ENCODE peak calls at places on chromosomes 12 and 14, in ten cellular contexts. U is NCI-H1105 treated with DMSO at 0.1 percent for 48 hours, J is DMS153, W is small intestine, S is germinal center, V is thoracic aorta, P is lung microvascular endothelial cell, N is ELR, A is GM23338, C is H54. G is an unnamed sample.

GRCh38 chr14:64938972-64939816 is 3.4 kb downstream of the GPX2 start:
- DNase-seq in U (peak), J (peak), W (no peak), S (no peak), V (no peak), P (no peak), N (no peak), A (no peak), C (no peak), G (no peak)

GRCh38 chr12:99605-100004 is 33.0 kb downstream of the IQSEC3 start:
- DNase-seq in U (no peak), J (no peak), W (no peak), S (no peak), V (no peak), P (no peak), N (no peak), A (peak), C (no peak), G (peak)

GRCh38 chr12:106160915-106161314 is 22.2 kb upstream of the NUAK1 start:
- DNase-seq in U (no peak), J (no peak), W (no peak), S (no peak), V (no peak), P (no peak), N (no peak), A (no peak), C (no peak), G (no peak)

GRCh38 chr14:104085889-104086201 is 345 bp downstream of the ASPG start:
- DNase-seq in U (no peak), J (no peak), W (no peak), S (no peak), V (no peak), P (no peak), N (no peak), A (peak), C (no peak), G (no peak)

GRCh38 chr14:88191605-88192004 is 131.5 kb downstream of the KCNK10 start:
- DNase-seq in U (no peak), J (no peak), W (no peak), S (no peak), V (no peak), P (no peak), N (no peak), A (peak), C (no peak), G (no peak)

GRCh38 chr12:108854453-108855283 is 2.7 kb downstream of the SSH1 start:
- DNase-seq in U (no peak), J (no peak), W (no peak), S (no peak), V (peak), P (peak), N (peak), A (no peak), C (peak), G (peak)

GRCh38 chr12:100826323-100826722 is 31.7 kb downstream of the ANO4 start:
- DNase-seq in U (no peak), J (no peak), W (peak), S (no peak), V (no peak), P (peak), N (peak), A (peak), C (no peak), G (peak)

GRCh38 chr12:44875417-44875953 is 630 bp downstream of the NELL2 start:
- DNase-seq in U (peak), J (peak), W (peak), S (peak), V (no peak), P (no peak), N (peak), A (peak), C (no peak), G (peak)

GRCh38 chr14:73879027-73879426 is 7.6 kb upstream of the ZNF410 start:
- DNase-seq in U (no peak), J (no peak), W (no peak), S (no peak), V (no peak), P (no peak), N (peak), A (no peak), C (no peak), G (no peak)

GRCh38 chr12:9615420-9616135 is 7.9 kb upstream of the KLRB1 start:
- DNase-seq in U (no peak), J (no peak), W (peak), S (peak), V (no peak), P (no peak), N (no peak), A (no peak), C (no peak), G (no peak)

GRCh38 chr12:50055831-50056628 is 1.4 kb upstream of the ASIC1 start:
- DNase-seq in U (peak), J (no peak), W (peak), S (peak), V (no peak), P (peak), N (peak), A (peak), C (peak), G (peak)

GRCh38 chr12:122830517-122831214 is 4.6 kb upstream of the HIP1R start:
- DNase-seq in U (no peak), J (no peak), W (peak), S (no peak), V (no peak), P (no peak), N (peak), A (no peak), C (peak), G (peak)

GRCh38 chr14:81127785-81128184 is 93.0 kb downstream of the GTF2A1 start:
- DNase-seq in U (no peak), J (no peak), W (no peak), S (no peak), V (no peak), P (peak), N (no peak), A (no peak), C (no peak), G (no peak)